ENCODE peak calls at places on chromosome 21, in four cellular contexts. U is MM.1S, W is SK-N-SH, S is neural progenitor cell. E is an unnamed sample.

GRCh38 chr21:36111238-36111637 is 23.6 kb upstream of the CBR3 start:
- DNase-seq in U (no peak), W (no peak), S (no peak), E (no peak)

GRCh38 chr21:28521932-28522826 is 470.5 kb downstream of the LTN1 start:
- DNase-seq in U (peak), W (peak), S (peak), E (peak)

GRCh38 chr21:26776320-26777021 is 68.7 kb downstream of the ADAMTS1 start:
- DNase-seq in U (no peak), W (no peak), S (no peak), E (no peak)

GRCh38 chr21:33522950-33523349 is 19.0 kb downstream of the GART start:
- DNase-seq in U (no peak), W (no peak), S (no peak), E (no peak)

GRCh38 chr21:43727571-43728466 is 8.9 kb downstream of the PDXK start:
- DNase-seq in U (no peak), W (no peak), S (no peak), E (no peak)

GRCh38 chr21:36717901-36718465 is 19.1 kb downstream of the SIM2 start:
- DNase-seq in U (no peak), W (no peak), S (no peak), E (no peak)

GRCh38 chr21:14073615-14074014 is 137.1 kb downstream of the LIPI start:
- DNase-seq in U (no peak), W (no peak), S (no peak), E (no peak)

GRCh38 chr21:16741228-16741665 is 771.6 kb upstream of the CXADR start:
- DNase-seq in U (no peak), W (peak), S (no peak), E (no peak)

GRCh38 chr21:46550511-46550941 is 54.4 kb downstream of the S100B start:
- DNase-seq in U (no peak), W (no peak), S (no peak), E (no peak)

GRCh38 chr21:43646550-43647260 is 12.6 kb downstream of the HSF2BP start:
- DNase-seq in U (peak), W (peak), S (peak), E (peak)

GRCh38 chr21:8989261-8989882 is 1532.0 kb upstream of the TPTE start:
- DNase-seq in U (no peak), W (no peak), S (no peak), E (peak)

GRCh38 chr21:27314096-27314495 is 347.2 kb upstream of the ADAMTS5 start:
- DNase-seq in U (no peak), W (no peak), S (no peak), E (no peak)

GRCh38 chr21:21324297-21324696 is 326.1 kb downstream of the NCAM2 start:
- DNase-seq in U (no peak), W (no peak), S (no peak), E (peak)

GRCh38 chr21:37350472-37350871 is 16.1 kb upstream of the DYRK1A start:
- DNase-seq in U (no peak), W (no peak), S (no peak), E (no peak)

GRCh38 chr21:15614757-15615156 is 115.0 kb upstream of the USP25 start:
- DNase-seq in U (no peak), W (no peak), S (no peak), E (no peak)

GRCh38 chr21:31180256-31181088 is 142.2 kb upstream of the KRTAP19-8 start:
- DNase-seq in U (peak), W (peak), S (peak), E (peak)

GRCh38 chr21:23951251-23951650 is 1656.0 kb downstream of the MRPL39 start:
- DNase-seq in U (no peak), W (no peak), S (no peak), E (no peak)

GRCh38 chr21:43912910-43913309 is 47.9 kb downstream of the AGPAT3 start:
- DNase-seq in U (no peak), W (no peak), S (no peak), E (no peak)

GRCh38 chr21:15682977-15683376 is 46.8 kb upstream of the USP25 start:
- DNase-seq in U (no peak), W (no peak), S (no peak), E (no peak)

GRCh38 chr21:24938592-24938991 is 668.7 kb downstream of the MRPL39 start:
- DNase-seq in U (no peak), W (no peak), S (no peak), E (no peak)

GRCh38 chr21:27741736-27742135 is 774.8 kb upstream of the ADAMTS5 start:
- DNase-seq in U (no peak), W (no peak), S (no peak), E (no peak)

GRCh38 chr21:15772654-15773053 is 42.9 kb downstream of the USP25 start:
- DNase-seq in U (no peak), W (no peak), S (no peak), E (no peak)

GRCh38 chr21:21122680-21123079 is 124.5 kb downstream of the NCAM2 start:
- DNase-seq in U (no peak), W (no peak), S (no peak), E (no peak)

GRCh38 chr21:44375686-44376320 is 22.4 kb downstream of the TRPM2 start:
- DNase-seq in U (no peak), W (no peak), S (no peak), E (no peak)

GRCh38 chr21:24045775-24046215 is 1561.5 kb downstream of the MRPL39 start:
- DNase-seq in U (peak), W (peak), S (peak), E (peak)

GRCh38 chr21:34911360-34911759 is 137.7 kb downstream of the RUNX1 start:
- DNase-seq in U (no peak), W (no peak), S (no peak), E (no peak)
- H3K4me2 ChIP-seq in U (no peak), W (no peak), S (no peak), E (no peak)

GRCh38 chr21:42556960-42557359 is 43.3 kb downstream of the SLC37A1 start:
- DNase-seq in U (no peak), W (no peak), S (no peak), E (no peak)
- TF ChIP-seq EZH2phosphoT487 in U (no peak), W (no peak), S (no peak), E (no peak)

DNA sequence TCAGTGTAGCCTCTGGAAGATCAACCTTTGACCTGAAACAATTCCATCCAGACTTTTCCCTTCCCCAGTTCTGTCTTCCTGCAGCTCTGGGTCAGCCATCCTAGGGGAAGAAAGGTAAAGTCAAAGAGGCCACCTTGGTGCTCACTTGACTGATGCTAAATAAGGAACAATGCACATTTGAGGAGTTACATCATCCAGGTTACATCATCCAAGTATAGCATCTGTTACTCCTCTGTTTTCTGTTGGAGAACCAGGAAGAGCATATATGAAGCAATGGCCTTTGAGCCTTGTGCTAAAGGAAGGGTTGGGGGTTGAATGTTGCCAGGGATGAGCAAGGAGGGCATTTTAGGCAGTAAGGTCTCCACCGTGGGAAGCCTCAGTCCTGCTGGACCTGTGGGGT is 3.1 kb upstream of the DSCAM start:
- DNase-seq in U (no peak), W (no peak), S (no peak), E (no peak)
- H3K4me2 ChIP-seq in U (no peak), W (no peak), S (no peak), E (no peak)

GRCh38 chr21:38984982-38985422 is 179.3 kb downstream of the ETS2 start:
- DNase-seq in U (no peak), W (peak), S (no peak), E (no peak)
- TF ChIP-seq EZH2phosphoT487 in U (no peak), W (no peak), S (no peak), E (no peak)

DNA sequence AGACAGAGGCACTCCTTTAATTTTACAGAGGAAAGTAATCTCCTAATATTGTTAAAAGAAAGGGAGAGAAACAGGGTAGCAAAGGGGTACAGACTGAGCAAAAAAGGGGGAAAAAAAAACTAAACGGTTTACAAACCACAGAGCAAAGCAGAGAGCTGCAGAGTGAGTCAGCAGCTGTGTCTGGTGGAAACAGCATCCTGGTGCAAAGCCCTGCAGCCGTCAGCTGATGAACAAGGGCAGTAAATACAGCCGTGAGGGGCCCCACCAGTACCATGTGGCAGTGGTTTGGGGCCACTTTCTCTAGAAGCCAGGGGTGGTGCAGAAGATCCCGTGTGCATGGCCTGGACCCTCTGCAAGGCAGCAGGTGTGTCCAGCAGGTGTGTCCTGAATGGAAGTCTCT is 111.3 kb downstream of the ERG start:
- DNase-seq in U (peak), W (no peak), S (no peak), E (no peak)
- H3K4me2 ChIP-seq in U (no peak), W (no peak), S (no peak), E (no peak)

GRCh38 chr21:38887750-38888149 is 82.0 kb downstream of the ETS2 start:
- DNase-seq in U (no peak), W (no peak), S (no peak), E (no peak)

GRCh38 chr21:38887062-38887686 is 81.4 kb downstream of the ETS2 start:
- DNase-seq in U (no peak), W (no peak), S (no peak), E (no peak)

GRCh38 chr21:38894899-38895298 is 89.2 kb downstream of the ETS2 start:
- DNase-seq in U (no peak), W (no peak), S (no peak), E (no peak)

GRCh38 chr21:38883142-38883541 is 77.4 kb downstream of the ETS2 start:
- DNase-seq in U (no peak), W (no peak), S (no peak), E (no peak)

DNA sequence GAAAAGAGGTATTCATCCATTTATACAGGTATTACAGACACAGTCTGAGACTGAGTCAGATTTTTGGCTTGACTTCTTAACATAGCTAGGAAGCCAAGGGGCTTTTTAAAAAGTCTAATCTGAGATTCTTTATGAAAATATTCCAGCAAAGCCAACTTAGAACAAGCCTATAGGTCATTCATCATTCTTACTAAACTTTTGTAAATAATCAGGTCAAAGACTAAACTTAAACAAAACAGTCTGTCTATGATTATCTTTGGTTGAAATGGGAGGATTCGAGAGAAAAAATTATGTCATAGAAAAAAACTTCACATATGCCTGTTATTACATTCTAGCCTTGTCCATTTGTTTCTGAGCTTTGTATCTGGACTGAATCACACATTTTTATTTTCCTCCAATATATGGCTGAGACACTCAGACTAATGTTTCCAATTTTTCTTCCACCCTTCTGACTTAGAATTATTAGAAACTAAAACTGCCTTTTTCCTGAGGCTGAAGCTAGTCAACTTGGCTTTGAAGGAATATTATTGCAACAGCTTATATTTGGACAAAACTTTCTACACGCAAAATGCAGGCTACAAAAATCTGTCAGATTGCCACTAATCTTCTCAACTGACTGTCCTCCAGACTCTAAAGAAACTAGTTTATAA is 83.4 kb downstream of the ETS2 start:
- DNase-seq in U (no peak), W (no peak), S (no peak), E (no peak)
- TF ChIP-seq EZH2phosphoT487 in U (no peak), W (no peak), S (no peak), E (no peak)

GRCh38 chr21:32412162-32412997 is at the start of gene EVA1C:
- DNase-seq in U (no peak), W (peak), S (peak), E (peak)
- H3K4me2 ChIP-seq in U (peak), W (peak), S (peak), E (peak)

GRCh38 chr21:17782051-17782450 is 37.1 kb downstream of the C21orf91 start:
- DNase-seq in U (peak), W (no peak), S (no peak), E (peak)
- TF ChIP-seq EZH2phosphoT487 in U (no peak), W (no peak), S (no peak), E (no peak)

GRCh38 chr21:45459171-45460010 is 54.4 kb downstream of the COL18A1 start:
- DNase-seq in U (no peak), W (no peak), S (no peak), E (no peak)
- H3K4me2 ChIP-seq in U (no peak), W (no peak), S (no peak), E (no peak)